ENCODE peak calls at places on chromosomes 11 and 22, in four cellular contexts. H is Calu3, W is AG09309, S is omental fat pad. X is an unnamed sample.

GRCh38 chr11:5203366-5203765 is 2.9 kb upstream of the OR51V1 start:
- DNase-seq in W (no peak), S (no peak), H (no peak), X (no peak)

GRCh38 chr11:32435947-32436750 is 810 bp upstream of the WT1 start:
- DNase-seq in W (no peak), H (no peak), S (no peak), X (no peak)

GRCh38 chr11:13602844-13603243 is 65.6 kb upstream of the FAR1 start:
- DNase-seq in H (no peak), W (no peak), S (no peak), X (no peak)

GRCh38 chr11:122758974-122759373 is 79.3 kb upstream of the CRTAM start:
- DNase-seq in S (no peak), H (no peak), W (no peak), X (no peak)

GRCh38 chr11:66727282-66727882 is 1.6 kb downstream of the SPTBN2 start:
- DNase-seq in H (peak; percentile 36), S (no peak), W (no peak), X (peak; percentile 52)

GRCh38 chr11:62025429-62026105 is 58.1 kb upstream of the FTH1 start:
- DNase-seq in W (peak; percentile 95), H (peak; percentile 51), S (peak; percentile 47), X (no peak)

GRCh38 chr11:74543991-74544390 is 48.4 kb upstream of the POLD3 start:
- DNase-seq in S (no peak), W (no peak), H (no peak), X (no peak)

GRCh38 chr11:6443269-6444003 is 2.6 kb upstream of the HPX start:
- DNase-seq in H (peak; percentile 61), S (no peak), W (no peak), X (peak; percentile 71)

GRCh38 chr11:64729851-64730382 is 6.9 kb upstream of the NRXN2 start:
- DNase-seq in H (no peak), S (no peak), W (no peak), X (no peak)

GRCh38 chr11:46345131-46345597 is 2.1 kb upstream of the DGKZ start:
- DNase-seq in S (no peak), W (no peak), H (no peak), X (no peak)

GRCh38 chr11:82494988-82495432 is 238.7 kb downstream of the FAM181B start:
- DNase-seq in H (no peak), W (no peak), S (no peak), X (no peak)

GRCh38 chr11:128684582-128685382 is 9.1 kb upstream of the FLI1 start:
- DNase-seq in W (no peak), H (no peak), S (no peak), X (no peak)

GRCh38 chr22:48495751-48496080 is 1332.0 kb downstream of the BRD1 start:
- DNase-seq in H (no peak), W (no peak), S (no peak), X (no peak)

GRCh38 chr11:41383768-41384167 is 75.7 kb downstream of the LRRC4C start:
- DNase-seq in W (no peak), S (no peak), H (no peak), X (no peak)

GRCh38 chr11:17263803-17264202 is 12.7 kb upstream of the NUCB2 start:
- DNase-seq in W (no peak), H (no peak), S (no peak), X (no peak)

GRCh38 chr11:7690648-7691047 is 15.6 kb downstream of the OVCH2 start:
- DNase-seq in W (no peak), H (no peak), S (no peak), X (no peak)

GRCh38 chr11:28535677-28536076 is 427.5 kb downstream of the METTL15 start:
- DNase-seq in H (no peak), W (no peak), S (no peak), X (no peak)

GRCh38 chr11:97389270-97389669 is 999.5 kb downstream of the JRKL start:
- DNase-seq in W (no peak), H (no peak), S (no peak), X (no peak)

GRCh38 chr22:24994070-24994763 is 41.7 kb downstream of the KIAA1671 start:
- DNase-seq in S (no peak), H (peak; percentile 74), W (no peak), X (no peak)

GRCh38 chr11:62122076-62122475 is 1.7 kb upstream of the INCENP start:
- DNase-seq in H (no peak), S (no peak), W (no peak), X (no peak)

GRCh38 chr11:75462117-75462653 is 29.2 kb upstream of the KLHL35 start:
- DNase-seq in S (no peak), H (no peak), W (no peak), X (no peak)

GRCh38 chr22:46086577-46087335 is 63.6 kb upstream of the PPARA start:
- DNase-seq in S (no peak), H (no peak), W (no peak), X (no peak)

GRCh38 chr11:130894322-130895025 is 21.8 kb downstream of the SNX19 start:
- DNase-seq in H (peak; percentile 60), S (peak; percentile 67), W (no peak), X (peak; percentile 74)

GRCh38 chr11:15965562-15966250 is 390.6 kb downstream of the SOX6 start:
- DNase-seq in H (peak; percentile 86), W (no peak), S (no peak), X (no peak)

GRCh38 chr11:35783803-35784202 is 121.2 kb downstream of the TRIM44 start:
- DNase-seq in W (no peak), H (no peak), S (no peak), X (no peak)

DNA sequence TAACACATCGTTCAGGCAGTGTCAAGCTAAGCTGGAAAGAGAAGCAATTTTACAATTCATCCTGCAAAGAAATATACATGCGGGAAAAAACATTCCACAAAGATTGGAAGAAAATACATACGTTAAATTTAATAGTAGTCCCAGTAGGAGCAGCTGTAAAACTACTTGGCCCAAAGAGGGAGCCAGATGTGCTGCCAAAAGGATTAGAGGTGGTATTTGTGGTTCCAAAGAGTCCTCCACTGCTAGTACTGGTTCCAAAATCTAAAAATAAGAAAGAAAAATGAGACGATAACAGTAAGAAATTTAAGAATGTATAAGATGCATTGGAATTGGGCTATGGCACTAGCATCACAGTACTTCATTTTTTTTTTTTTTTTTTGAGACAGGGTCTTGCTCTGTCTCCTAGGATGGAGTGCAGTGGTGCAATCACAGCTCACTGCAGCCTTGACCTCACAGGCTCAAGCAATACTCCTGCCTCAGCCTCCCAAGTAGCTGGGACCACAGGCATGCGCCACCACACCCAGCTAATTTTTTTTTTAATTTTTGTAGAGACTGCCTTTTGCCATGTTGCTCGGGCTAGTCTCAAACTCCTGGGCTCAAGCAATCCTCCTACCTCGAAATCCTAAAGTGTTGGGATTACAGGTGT is 21.5 kb downstream of the NUP98 start:
- DNase-seq in W (no peak), H (no peak), S (no peak), X (no peak)
- TF ChIP-seq CTCF in W (peak; percentile 10), H (no peak), S (no peak), X (no peak)

GRCh38 chr11:72820439-72821139 is 6.4 kb downstream of the ATG16L2 start:
- DNase-seq in H (no peak), W (no peak), S (no peak), X (no peak)

GRCh38 chr11:72824020-72824419 is 9.8 kb downstream of the ATG16L2 start:
- DNase-seq in W (no peak), S (no peak), H (no peak), X (no peak)

GRCh38 chr11:72821221-72821919 is 7.2 kb downstream of the ATG16L2 start:
- DNase-seq in S (no peak), H (no peak), W (no peak), X (no peak)

GRCh38 chr11:72823105-72823804 is 9.0 kb downstream of the ATG16L2 start:
- DNase-seq in W (no peak), H (no peak), S (no peak), X (no peak)

DNA sequence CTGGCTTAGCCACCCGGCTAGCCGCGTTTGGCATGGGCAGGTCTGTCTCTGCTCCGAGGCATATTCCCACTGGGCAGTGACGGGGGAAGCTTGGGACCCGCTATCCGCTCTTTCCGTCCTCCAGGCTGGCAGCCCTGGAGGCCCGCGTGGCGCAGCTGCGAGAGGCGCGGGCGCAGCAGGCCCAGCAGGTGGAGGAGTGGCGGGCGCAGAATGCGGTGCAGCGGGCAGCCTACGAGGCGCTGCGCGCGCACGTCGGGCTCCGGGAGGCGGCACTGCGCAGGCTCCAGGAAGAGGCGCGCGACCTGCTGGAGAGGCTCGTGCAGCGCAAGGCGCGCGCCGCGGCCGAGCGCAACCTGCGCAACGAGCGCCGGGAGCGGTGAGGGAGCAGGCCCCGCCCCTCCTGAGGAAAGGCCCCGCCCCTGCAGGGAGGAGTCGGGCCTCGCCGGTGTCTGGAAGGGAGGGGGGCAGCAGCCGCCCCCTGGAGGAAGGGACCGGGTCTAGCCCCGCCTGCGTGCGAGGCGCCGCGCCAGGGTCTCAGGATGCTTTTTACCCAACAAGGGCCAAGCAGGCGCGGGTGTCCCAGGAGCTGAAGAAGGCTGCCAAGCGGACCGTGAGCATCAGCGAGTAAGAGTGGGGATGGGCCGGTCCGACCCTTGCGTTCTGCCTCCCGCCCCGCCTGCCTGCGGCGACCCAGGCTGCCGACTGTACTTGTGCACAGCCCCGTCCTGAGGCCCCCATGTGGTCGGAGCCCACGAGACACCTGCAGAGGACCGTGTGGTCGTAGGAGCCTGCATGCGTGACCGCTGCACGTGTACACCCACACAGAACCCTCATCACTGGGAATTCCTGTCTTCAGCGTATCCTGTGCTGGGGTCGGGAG is 7.9 kb downstream of the ATG16L2 start:
- DNase-seq in W (no peak), H (peak; percentile 85), S (peak; percentile 78), X (peak; percentile 88)
- TF ChIP-seq CTCF in W (no peak), H (peak; percentile 28), S (no peak), X (peak; percentile 58)

DNA sequence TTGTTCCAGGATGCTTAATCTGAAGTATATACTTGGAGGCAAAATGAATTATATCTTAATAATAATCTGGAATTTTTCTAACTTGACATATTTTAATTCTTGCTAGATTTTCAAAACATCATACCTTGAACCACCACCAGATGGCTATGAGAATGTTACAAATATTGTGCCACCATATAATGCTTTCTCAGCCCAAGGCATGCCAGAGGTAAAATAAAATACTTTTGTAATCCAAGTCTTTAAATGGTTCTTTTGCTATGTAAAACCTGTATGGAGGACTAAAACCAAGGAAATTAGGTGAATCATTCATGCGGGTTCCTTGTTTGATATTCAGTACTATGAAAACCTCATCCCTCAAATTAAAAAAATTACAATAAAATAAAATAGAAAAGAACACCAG is 14.4 kb downstream of the NAALAD2 start:
- DNase-seq in W (no peak), S (no peak), H (no peak), X (no peak)
- TF ChIP-seq CTCF in W (no peak), S (no peak), H (no peak), X (no peak)

DNA sequence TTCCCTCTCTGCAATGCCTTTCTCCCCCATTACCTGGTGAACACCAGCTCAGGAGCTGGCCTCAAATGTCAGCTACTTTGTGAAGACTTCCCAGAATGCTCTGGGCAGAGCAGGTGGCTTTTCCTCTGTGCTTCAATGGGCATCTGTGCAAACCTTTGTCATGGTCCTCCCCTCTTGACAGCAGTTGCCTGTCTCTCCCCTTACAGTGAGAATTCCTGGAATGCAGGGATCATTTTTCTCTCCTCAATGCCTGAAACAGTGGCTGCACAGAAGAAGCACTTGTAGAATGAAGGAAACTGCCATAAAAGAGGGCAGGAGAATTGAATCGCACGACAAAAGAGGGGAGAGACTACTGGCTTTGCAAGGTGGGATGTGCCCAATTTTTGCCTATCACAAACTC is 92.8 kb upstream of the NARS2 start:
- DNase-seq in S (no peak), H (no peak), W (no peak), X (no peak)
- TF ChIP-seq CTCF in S (no peak), H (no peak), W (no peak), X (no peak)

GRCh38 chr11:102325088-102325487 is 7.8 kb downstream of the BIRC3 start:
- DNase-seq in H (no peak), W (no peak), S (no peak), X (no peak)
- TF ChIP-seq CTCF in H (no peak), W (no peak), S (no peak), X (no peak)

GRCh38 chr22:39984750-39985149 is 10.0 kb upstream of the FAM83F start:
- DNase-seq in W (no peak), S (no peak), H (no peak), X (no peak)
- TF ChIP-seq CTCF in W (no peak), S (no peak), H (no peak), X (no peak)

GRCh38 chr22:41237036-41237706 is 3.6 kb downstream of the CHADL start:
- DNase-seq in H (no peak), S (no peak), W (no peak), X (no peak)
- TF ChIP-seq CTCF in H (peak; percentile 67), S (no peak), W (no peak), X (no peak)

X was measured in dorsolateral prefrontal cortex.